ENCODE peak calls at places on chromosomes 4 and X, in ten cellular contexts. I, Q, J, T, S, F, M, V, H and Y are unnamed samples. For H3K27me3 and H3K36me3, the result is how much of the 10 kb centered on the place peaks cover.

GRCh38 chrX:72201836-72202536 is 20.4 kb downstream of the PIN4 start:
- DNase-seq in F (no peak), Q (no peak), H (no peak), J (no peak), S (peak), I (no peak), V (no peak), M (no peak), T (no peak), Y (no peak)

GRCh38 chrX:134236690-134237362 is at the start of gene CCDC160:
- DNase-seq in J (peak), V (peak), H (no peak), I (peak), T (peak), S (peak), Q (no peak), F (no peak), M (peak), Y (no peak)

GRCh38 chr4:25509656-25510055 is 132.6 kb downstream of the ANAPC4 start:
- DNase-seq in I (no peak), J (no peak), T (no peak), H (no peak), S (no peak), M (no peak), F (no peak), V (no peak), Q (no peak), Y (no peak)

GRCh38 chrX:21843179-21843578 is 3.8 kb downstream of the MBTPS2 start:
- DNase-seq in F (no peak), J (no peak), Q (no peak), S (no peak), V (no peak), H (no peak), T (no peak), M (no peak), I (no peak), Y (no peak)

GRCh38 chr4:167233523-167234387 is 539 bp downstream of the SPOCK3 start:
- DNase-seq in V (no peak), I (no peak), J (no peak), T (no peak), M (no peak), S (peak), F (no peak), Q (no peak), H (no peak), Y (no peak)

GRCh38 chrX:137695405-137695804 is 129.5 kb downstream of the ZIC3 start:
- DNase-seq in V (no peak), F (no peak), J (no peak), S (no peak), I (no peak), T (no peak), M (no peak), H (no peak), Q (no peak), Y (no peak)

GRCh38 chr4:73978886-73979285 is 2.9 kb downstream of the PF4 start:
- DNase-seq in T (no peak), S (peak), V (no peak), Q (peak), F (no peak), H (no peak), I (no peak), J (no peak), M (no peak), Y (no peak)

GRCh38 chrX:136273986-136274385 is 22.8 kb upstream of the MAP7D3 start:
- DNase-seq in F (no peak), I (peak), H (no peak), T (no peak), V (no peak), M (no peak), J (no peak), S (no peak), Q (no peak), Y (no peak)

GRCh38 chr4:155271557-155271956 is 63.1 kb downstream of the NPY2R start:
- DNase-seq in H (no peak), T (no peak), M (peak), S (peak), Q (no peak), F (no peak), J (no peak), I (no peak), V (no peak), Y (no peak)

GRCh38 chr4:94804613-94805012 is 46.9 kb downstream of the BMPR1B start:
- DNase-seq in V (no peak), S (no peak), T (no peak), F (no peak), Q (no peak), J (no peak), I (no peak), M (no peak), H (no peak), Y (no peak)

GRCh38 chr4:16669036-16669435 is 229.4 kb downstream of the LDB2 start:
- DNase-seq in I (no peak), F (no peak), V (no peak), S (peak), H (no peak), T (no peak), J (no peak), M (no peak), Q (no peak), Y (no peak)

GRCh38 chrX:27444093-27444908 is 18.8 kb downstream of the PPP4R3C start:
- DNase-seq in T (no peak), Q (no peak), I (no peak), M (no peak), J (peak), H (no peak), S (peak), V (no peak), F (no peak), Y (no peak)

GRCh38 chr4:7802093-7802726 is 137.5 kb downstream of the AFAP1 start:
- DNase-seq in I (peak), Q (peak), J (peak), H (peak), M (peak), V (peak), T (peak), F (peak), S (peak), Y (peak)

GRCh38 chr4:99324978-99325377 is 3.8 kb upstream of the ADH1B start:
- DNase-seq in J (no peak), Q (no peak), F (no peak), S (peak), M (no peak), T (no peak), I (no peak), H (peak), V (peak), Y (no peak)

GRCh38 chrX:12360991-12361598 is 222.8 kb downstream of the FRMPD4 start:
- DNase-seq in F (no peak), Q (no peak), M (no peak), V (no peak), I (no peak), T (no peak), H (no peak), J (no peak), S (peak), Y (no peak)

GRCh38 chr4:116092961-116093360 is 979.5 kb upstream of the NDST4 start:
- DNase-seq in I (no peak), H (no peak), J (no peak), Q (no peak), T (no peak), V (no peak), F (no peak), M (no peak), S (no peak), Y (no peak)

GRCh38 chrX:150357790-150358189 is 5.3 kb upstream of the MAMLD1 start:
- DNase-seq in I (no peak), S (no peak), V (no peak), J (no peak), M (no peak), H (no peak), Q (no peak), T (no peak), F (no peak), Y (no peak)

GRCh38 chrX:132831336-132831973 is 127.0 kb downstream of the HS6ST2 start:
- DNase-seq in M (no peak), F (no peak), I (no peak), H (no peak), Q (no peak), S (no peak), J (peak), T (no peak), V (no peak), Y (no peak)

GRCh38 chr4:188839704-188840103 is 700.5 kb downstream of the TRIML1 start:
- DNase-seq in V (no peak), H (no peak), Q (no peak), M (no peak), I (no peak), S (peak), F (no peak), J (no peak), T (no peak), Y (no peak)

GRCh38 chrX:319579-320125 is 1.1 kb upstream of the GTPBP6 start:
- DNase-seq in V (no peak), Q (no peak), T (peak), F (no peak), M (no peak), J (no peak), I (no peak), S (no peak), H (peak), Y (no peak)

GRCh38 chr4:130035391-130035790 is 939.4 kb downstream of the C4orf33 start:
- DNase-seq in I (no peak), H (no peak), S (no peak), V (no peak), F (no peak), M (no peak), T (no peak), Q (no peak), J (no peak), Y (no peak)

GRCh38 chr4:91454111-91454510 is 849.7 kb upstream of the GRID2 start:
- DNase-seq in I (no peak), T (no peak), S (no peak), V (no peak), Q (no peak), M (no peak), H (no peak), J (no peak), F (no peak), Y (no peak)

GRCh38 chr4:44422912-44423311 is 25.7 kb downstream of the KCTD8 start:
- DNase-seq in V (no peak), I (no peak), Q (no peak), J (no peak), T (no peak), M (no peak), H (no peak), S (no peak), F (no peak), Y (no peak)

GRCh38 chr4:53640576-53641459 is 49.5 kb upstream of the LNX1 start:
- DNase-seq in J (peak), T (peak), F (no peak), M (no peak), H (peak), S (no peak), Q (no peak), V (no peak), I (no peak), Y (no peak)

GRCh38 chr4:186918466-186918865 is 194.8 kb upstream of the FAT1 start:
- DNase-seq in V (no peak), Q (no peak), H (no peak), J (no peak), I (no peak), T (no peak), F (no peak), M (no peak), S (peak), Y (no peak)

GRCh38 chr4:40086421-40086820 is 29.8 kb downstream of the N4BP2 start:
- DNase-seq in F (no peak), T (no peak), I (no peak), V (no peak), M (no peak), Q (no peak), S (no peak), H (no peak), J (no peak), Y (no peak)

GRCh38 chr4:92303621-92304027 is at the start of gene GRID2:
- DNase-seq in F (no peak), Q (no peak), T (no peak), J (no peak), V (no peak), H (no peak), M (peak), I (no peak), S (peak), Y (no peak)

GRCh38 chrX:133493366-133493765 is 78.1 kb upstream of the GPC4 start:
- DNase-seq in T (no peak), H (no peak), M (no peak), S (no peak), Q (no peak), J (no peak), I (no peak), V (no peak), F (no peak), Y (no peak)

GRCh38 chrX:134654398-134655012 is 3.8 kb downstream of the PLAC1 start:
- DNase-seq in F (no peak), Q (no peak), V (no peak), I (no peak), S (no peak), J (no peak), M (no peak), H (no peak), T (no peak), Y (no peak)

GRCh38 chr4:161817822-161818412 is 345.9 kb downstream of the FSTL5 start:
- DNase-seq in I (no peak), M (no peak), T (no peak), F (no peak), V (no peak), H (no peak), J (no peak), Q (peak), S (no peak), Y (no peak)

GRCh38 chr4:70183168-70183939 is 12.2 kb upstream of the ODAM start:
- DNase-seq in F (no peak), I (peak), S (peak), H (no peak), Q (peak), J (peak), V (no peak), M (peak), T (no peak), Y (no peak)

GRCh38 chrX:6021316-6022091 is 207.2 kb downstream of the NLGN4X start:
- DNase-seq in F (peak), J (peak), H (peak), V (peak), T (no peak), S (no peak), I (peak), M (no peak), Q (peak), Y (no peak)

DNA sequence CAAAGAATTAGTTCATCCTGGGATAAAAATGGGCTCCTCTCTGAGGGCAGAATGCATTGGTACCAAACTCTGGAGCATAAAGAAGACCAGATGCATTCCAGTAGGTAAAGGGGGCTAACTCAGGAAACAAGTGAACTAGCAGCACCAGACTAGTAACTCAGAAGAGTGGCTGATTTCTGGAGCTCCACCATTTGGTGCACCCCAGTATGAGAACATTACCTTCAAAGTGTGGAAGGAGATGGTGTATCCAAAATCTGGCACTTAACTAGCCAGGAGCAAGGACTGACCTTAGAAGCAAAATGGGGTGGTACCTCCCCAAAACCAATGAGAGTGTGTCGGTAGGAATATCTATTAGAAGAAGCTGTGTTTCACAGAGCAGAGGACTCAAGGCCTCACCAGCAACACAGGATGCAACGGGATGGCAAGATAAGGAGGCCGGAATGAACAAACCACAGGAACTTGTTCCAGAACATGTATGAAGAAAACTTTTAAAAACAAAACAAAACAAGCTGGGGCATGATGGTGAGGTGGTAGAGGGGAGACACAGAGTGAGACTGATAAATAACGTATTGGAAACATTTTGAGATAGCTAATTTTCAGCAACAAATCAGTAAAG is 142.3 kb downstream of the INPP4B start:
- DNase-seq in M (no peak), H (no peak), Q (no peak), I (peak), F (peak), V (no peak), S (no peak), T (no peak), J (no peak), Y (no peak)
- H3K27me3 ChIP-seq in M (under half), H (under half), Q (under half), I (under half), F (under half), V (under half), S (under half), T (under half), J (under half), Y (under half)

GRCh38 chr4:39004818-39005217 is 27.4 kb downstream of the TMEM156 start:
- DNase-seq in M (no peak), H (no peak), T (no peak), Q (no peak), V (no peak), J (no peak), F (no peak), S (peak), I (no peak), Y (no peak)
- H3K36me3 ChIP-seq in M (under half), H (under half), T (under half), Q (under half), V (under half), J (under half), F (under half), S (under half), I (under half), Y (under half)

DNA sequence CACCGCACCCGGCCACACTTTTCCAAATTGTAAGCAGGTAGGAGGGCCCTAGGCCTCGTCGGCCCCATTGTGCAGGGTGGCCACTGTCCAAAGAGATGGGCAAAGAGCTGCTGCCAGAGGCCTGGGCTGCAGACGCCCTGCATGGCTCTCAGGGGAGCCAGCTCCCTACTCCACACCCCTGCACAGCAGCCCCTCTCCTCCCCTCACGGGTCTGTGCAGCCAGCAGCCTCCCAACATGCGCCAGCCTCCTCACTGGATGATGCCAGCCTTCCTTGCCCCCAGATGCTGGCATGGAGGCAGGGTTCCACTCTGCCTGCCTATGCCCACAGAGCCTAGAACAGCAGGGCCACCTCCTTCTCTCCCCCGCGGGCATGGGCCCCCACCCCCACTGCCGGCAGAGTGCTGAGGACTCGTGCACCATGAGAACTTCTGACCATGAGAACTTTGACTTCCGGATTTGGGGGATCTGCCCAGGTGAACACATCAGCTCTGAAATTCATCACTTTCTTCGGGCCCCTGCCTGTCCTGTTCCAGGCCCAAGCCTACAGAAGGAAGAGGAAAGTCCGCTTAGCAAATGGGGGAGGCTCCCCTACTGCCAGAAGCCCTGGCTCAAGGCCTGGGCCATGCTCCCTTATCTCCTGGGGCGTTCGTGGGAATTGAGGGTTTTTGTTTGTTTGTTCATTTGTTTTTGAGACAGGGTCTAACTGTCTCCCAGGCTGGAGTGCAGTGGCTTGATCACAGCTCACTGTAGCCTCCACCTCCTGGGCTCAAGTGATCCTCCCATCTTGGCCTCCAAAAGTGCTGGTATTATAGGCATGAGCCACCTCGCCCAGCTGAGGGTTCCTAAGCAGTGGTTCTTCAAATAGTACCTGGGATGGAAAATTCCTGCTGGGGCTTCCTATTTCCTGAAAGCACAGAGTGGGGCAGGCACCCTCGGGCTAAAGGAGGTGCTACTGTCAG is 8.0 kb downstream of the IRAK1 start:
- DNase-seq in J (no peak), I (no peak), M (no peak), T (no peak), Q (no peak), H (no peak), S (no peak), V (no peak), F (no peak), Y (no peak)
- H3K27ac ChIP-seq in J (no peak), I (peak), M (no peak), T (peak), Q (no peak), H (peak), S (no peak), V (peak), F (no peak), Y (no peak)

GRCh38 chr4:82802906-82803305 is 4.3 kb upstream of the SCD5 start:
- DNase-seq in J (no peak), S (no peak), F (no peak), Q (no peak), V (no peak), I (no peak), M (no peak), T (no peak), H (no peak), Y (no peak)

GRCh38 chr4:82801910-82802521 is 3.4 kb upstream of the SCD5 start:
- DNase-seq in F (no peak), T (no peak), J (no peak), S (peak), H (no peak), Q (peak), M (no peak), V (no peak), I (peak), Y (no peak)

GRCh38 chr4:82798168-82799005 is at the start of gene SCD5:
- DNase-seq in S (peak), I (peak), F (no peak), T (peak), Q (peak), V (peak), H (peak), M (peak), J (peak), Y (peak)

GRCh38 chr4:82799006-82799881 is 648 bp upstream of the SCD5 start:
- DNase-seq in V (no peak), J (peak), H (no peak), Q (no peak), F (no peak), T (no peak), I (no peak), S (no peak), M (no peak), Y (peak)

DNA sequence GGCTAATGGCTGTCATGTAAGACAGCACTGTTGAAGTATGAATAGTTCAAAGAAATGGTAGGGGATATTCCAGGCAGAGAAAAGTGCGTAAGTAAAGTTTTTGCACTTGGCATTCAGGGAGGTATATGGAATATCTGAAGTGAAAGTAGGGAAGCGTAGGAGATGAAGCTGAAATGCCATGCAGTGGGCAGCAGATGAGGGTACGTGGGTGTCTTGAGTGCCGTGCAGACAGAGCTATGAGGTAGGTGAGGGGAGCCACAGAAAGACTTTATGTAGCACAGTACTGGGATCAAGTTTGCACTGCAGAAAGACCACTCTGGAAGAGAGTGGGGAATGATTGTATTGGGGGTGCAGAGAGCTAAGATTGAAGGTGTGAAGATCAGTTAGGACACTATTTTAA is 5.2 kb upstream of the SCD5 start:
- DNase-seq in H (no peak), T (no peak), S (no peak), V (no peak), I (no peak), F (no peak), J (no peak), M (no peak), Q (no peak), Y (no peak)
- H3K27me3 ChIP-seq in H (under half), T (under half), S (under half), V (under half), I (under half), F (under half), J (under half), M (under half), Q (under half), Y (under half)

DNA sequence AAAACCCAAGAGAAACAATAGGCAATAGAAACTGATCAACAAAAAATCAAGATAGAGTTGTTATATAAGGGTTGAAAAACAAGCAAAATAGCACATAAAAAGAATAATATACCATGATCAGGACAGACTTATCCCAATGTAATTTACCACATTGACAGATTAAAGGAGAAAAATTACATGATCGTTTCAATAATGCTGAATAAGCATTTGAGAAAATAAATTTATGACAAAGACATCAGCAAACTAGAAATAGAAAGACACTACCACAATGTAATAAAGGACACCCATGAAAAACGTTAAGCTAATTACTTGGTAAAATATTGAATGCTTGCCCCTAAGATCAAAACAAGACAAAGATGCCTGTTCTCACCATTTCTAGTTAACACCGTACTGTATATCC is 105.6 kb downstream of the ARHGEF9 start:
- DNase-seq in I (no peak), H (no peak), V (no peak), F (no peak), S (no peak), T (no peak), Q (no peak), J (no peak), M (no peak), Y (no peak)
- H3K36me3 ChIP-seq in I (under half), H (under half), V (under half), F (under half), S (under half), T (under half), Q (under half), J (under half), M (under half), Y (under half)